ENCODE peak calls at places on chromosomes 16 and 17, in eight cellular contexts. One of them, this sample, is unnamed.
A peak's percentile ranks its signal among the peaks of the same experiment; 100 is the strongest.

GRCh38 chr17:35089846-35090193 is 26.3 kb upstream of the RFFL start:
- DNase-seq in left colon: no peak
- DNase-seq in mucosa of descending colon: peak; percentile 32
- DNase-seq in NCI-H1105 treated with DMSO at 0.1 percent for 48 hours: no peak
- DNase-seq in amniotic stem cell: no peak
- DNase-seq in GM13976: no peak
- DNase-seq in NCI-H446 treated with DMSO at 0.1 percent for 48 hours: no peak
- DNase-seq in fibroblast of pulmonary artery: peak; percentile 38
- DNase-seq in this sample: no peak

GRCh38 chr17:40023590-40024292 is 8.5 kb downstream of the CSF3 start:
- DNase-seq in left colon: peak; percentile 89
- DNase-seq in mucosa of descending colon: peak; percentile 89
- DNase-seq in NCI-H1105 treated with DMSO at 0.1 percent for 48 hours: no peak
- DNase-seq in amniotic stem cell: no peak
- DNase-seq in GM13976: no peak
- DNase-seq in NCI-H446 treated with DMSO at 0.1 percent for 48 hours: no peak
- DNase-seq in fibroblast of pulmonary artery: peak; percentile 59
- DNase-seq in this sample: no peak

GRCh38 chr17:7440823-7441174 is 1.5 kb downstream of the FGF11 start:
- DNase-seq in left colon: no peak
- DNase-seq in mucosa of descending colon: no peak
- DNase-seq in NCI-H1105 treated with DMSO at 0.1 percent for 48 hours: peak; percentile 58
- DNase-seq in amniotic stem cell: no peak
- DNase-seq in GM13976: peak; percentile 80
- DNase-seq in NCI-H446 treated with DMSO at 0.1 percent for 48 hours: peak; percentile 59
- DNase-seq in fibroblast of pulmonary artery: no peak
- DNase-seq in this sample: peak; percentile 78

GRCh38 chr17:63120406-63120805 is 154.4 kb downstream of the TANC2 start:
- DNase-seq in left colon: no peak
- DNase-seq in mucosa of descending colon: no peak
- DNase-seq in NCI-H1105 treated with DMSO at 0.1 percent for 48 hours: no peak
- DNase-seq in amniotic stem cell: no peak
- DNase-seq in GM13976: no peak
- DNase-seq in NCI-H446 treated with DMSO at 0.1 percent for 48 hours: no peak
- DNase-seq in fibroblast of pulmonary artery: peak; percentile 39
- DNase-seq in this sample: no peak

GRCh38 chr16:49378238-49378637 is 4.6 kb downstream of the C16orf78 start:
- DNase-seq in left colon: no peak
- DNase-seq in mucosa of descending colon: no peak
- DNase-seq in NCI-H1105 treated with DMSO at 0.1 percent for 48 hours: no peak
- DNase-seq in amniotic stem cell: no peak
- DNase-seq in GM13976: no peak
- DNase-seq in NCI-H446 treated with DMSO at 0.1 percent for 48 hours: no peak
- DNase-seq in fibroblast of pulmonary artery: no peak
- DNase-seq in this sample: no peak

GRCh38 chr16:471353-472198 is 46.1 kb downstream of the RAB11FIP3 start:
- DNase-seq in left colon: no peak
- DNase-seq in mucosa of descending colon: no peak
- DNase-seq in NCI-H1105 treated with DMSO at 0.1 percent for 48 hours: no peak
- DNase-seq in amniotic stem cell: no peak
- DNase-seq in GM13976: no peak
- DNase-seq in NCI-H446 treated with DMSO at 0.1 percent for 48 hours: peak; percentile 80
- DNase-seq in fibroblast of pulmonary artery: no peak
- DNase-seq in this sample: no peak

GRCh38 chr16:58815188-58815888 is 81.2 kb upstream of the GOT2 start:
- DNase-seq in left colon: no peak
- DNase-seq in mucosa of descending colon: no peak
- DNase-seq in NCI-H1105 treated with DMSO at 0.1 percent for 48 hours: no peak
- DNase-seq in amniotic stem cell: no peak
- DNase-seq in GM13976: no peak
- DNase-seq in NCI-H446 treated with DMSO at 0.1 percent for 48 hours: no peak
- DNase-seq in fibroblast of pulmonary artery: no peak
- DNase-seq in this sample: no peak

GRCh38 chr16:14215941-14216340 is 144.8 kb downstream of the MRTFB start:
- DNase-seq in left colon: no peak
- DNase-seq in mucosa of descending colon: no peak
- DNase-seq in NCI-H1105 treated with DMSO at 0.1 percent for 48 hours: no peak
- DNase-seq in amniotic stem cell: no peak
- DNase-seq in GM13976: no peak
- DNase-seq in NCI-H446 treated with DMSO at 0.1 percent for 48 hours: no peak
- DNase-seq in fibroblast of pulmonary artery: no peak
- DNase-seq in this sample: no peak

This sample was measured in GM10248.